ENCODE peak calls at places on chromosome 2, in six cellular contexts. H is GM18507; N is IMR-90; D is myocyte; O is dorsolateral prefrontal cortex; J is stimulated activated CD8-positive, alpha-beta memory T cell treated with anti-CD3 and anti-CD28 coated beads, Interleukin-7, amount 100 ng/mL, for 24 hours. P is an unnamed sample.

GRCh38 chr2:65729246-65729645 is 296.8 kb upstream of the SPRED2 start:
- DNase-seq in H (no peak), N (no peak), D (no peak), O (no peak), J (no peak), P (no peak)

GRCh38 chr2:98664323-98664722 is 55.9 kb downstream of the UNC50 start:
- DNase-seq in H (no peak), N (no peak), D (peak), O (no peak), J (no peak), P (no peak)

GRCh38 chr2:178109813-178110212 is 2.4 kb upstream of the RBM45 start:
- DNase-seq in H (no peak), N (peak), D (peak), O (no peak), J (no peak), P (no peak)

GRCh38 chr2:30912056-30912455 is 104.8 kb upstream of the CAPN13 start:
- DNase-seq in H (no peak), N (no peak), D (no peak), O (no peak), J (no peak), P (no peak)

GRCh38 chr2:27291865-27292264 is 9.6 kb downstream of the TRIM54 start:
- DNase-seq in H (no peak), N (no peak), D (no peak), O (no peak), J (no peak), P (no peak)

GRCh38 chr2:156116113-156116512 is 216.4 kb downstream of the NR4A2 start:
- DNase-seq in H (no peak), N (no peak), D (no peak), O (no peak), J (no peak), P (no peak)

GRCh38 chr2:7692657-7693161 is 775.5 kb downstream of the RNF144A start:
- DNase-seq in H (no peak), N (peak), D (no peak), O (no peak), J (no peak), P (no peak)

GRCh38 chr2:19488009-19488691 is 129.7 kb upstream of the OSR1 start:
- DNase-seq in H (no peak), N (peak), D (peak), O (no peak), J (no peak), P (no peak)

GRCh38 chr2:127092951-127093516 is 13.9 kb downstream of the BIN1 start:
- DNase-seq in H (no peak), N (no peak), D (peak), O (no peak), J (no peak), P (no peak)

GRCh38 chr2:233492738-233493137 is 73.8 kb downstream of the USP40 start:
- DNase-seq in H (no peak), N (no peak), D (no peak), O (no peak), J (no peak), P (no peak)

P was measured in H1.